ENCODE peak calls at places on chromosomes 6 and 20, in six cellular contexts. Q is stomach, I is ovary, B is transverse colon, T is testis, N is breast epithelium. G is an unnamed sample.

GRCh38 chr6:160005861-160006540 is 37.1 kb downstream of the IGF2R start:
- DNase-seq in Q (no peak), B (no peak), N (no peak), I (peak; percentile 48), T (peak; percentile 73), G (no peak)

GRCh38 chr6:46097381-46097780 is 32.4 kb upstream of the ENPP4 start:
- DNase-seq in T (no peak), I (no peak), B (no peak), Q (no peak), N (no peak), G (no peak)

GRCh38 chr20:3661060-3661820 is 2.0 kb downstream of the GFRA4 start:
- DNase-seq in T (no peak), I (no peak), N (no peak), Q (no peak), B (no peak), G (no peak)

GRCh38 chr6:106599440-106599839 is 29.9 kb downstream of the RTN4IP1 start:
- DNase-seq in I (no peak), N (no peak), T (no peak), B (no peak), Q (no peak), G (no peak)

GRCh38 chr6:105402090-105402980 is 547 bp downstream of the PREP start:
- DNase-seq in I (no peak), N (no peak), B (peak; percentile 29), Q (peak; percentile 36), T (peak; percentile 54), G (no peak)

GRCh38 chr6:30862156-30862875 is 22.0 kb upstream of the DDR1 start:
- DNase-seq in I (no peak), B (no peak), Q (no peak), N (no peak), T (no peak), G (no peak)

GRCh38 chr6:34916348-34916967 is 27.4 kb downstream of the ANKS1A start:
- DNase-seq in B (no peak), T (no peak), Q (no peak), N (no peak), I (no peak), G (no peak)

GRCh38 chr6:71289802-71290175 is 1.2 kb downstream of the OGFRL1 start:
- DNase-seq in Q (no peak), N (no peak), I (no peak), B (no peak), T (no peak), G (no peak)

GRCh38 chr6:37459981-37460800 is 27.2 kb downstream of the CMTR1 start:
- DNase-seq in T (no peak), Q (no peak), B (no peak), I (no peak), N (no peak), G (no peak)

GRCh38 chr6:31568537-31568961 is 3.5 kb upstream of the LTA start:
- DNase-seq in B (peak; percentile 55), N (no peak), T (no peak), Q (no peak), I (no peak), G (no peak)

GRCh38 chr20:38724603-38725457 is 544 bp downstream of the SLC32A1 start:
- DNase-seq in I (no peak), N (no peak), Q (no peak), B (no peak), T (no peak), G (no peak)

GRCh38 chr20:41714030-41714429 is 95.9 kb upstream of the CHD6 start:
- DNase-seq in I (no peak), Q (no peak), B (no peak), T (no peak), N (no peak), G (no peak)

GRCh38 chr6:153126218-153126617 is 4.9 kb downstream of the RGS17 start:
- DNase-seq in I (no peak), T (no peak), B (no peak), Q (no peak), N (no peak), G (no peak)

GRCh38 chr6:41280658-41281057 is 5.8 kb downstream of the TREM1 start:
- DNase-seq in N (no peak), T (no peak), I (no peak), B (no peak), Q (peak; percentile 25), G (no peak)

GRCh38 chr6:114194362-114195343 is 148.2 kb downstream of the HS3ST5 start:
- DNase-seq in Q (peak; percentile 49), B (no peak), N (no peak), I (no peak), T (no peak), G (no peak)

GRCh38 chr6:129795261-129795660 is 65.9 kb downstream of the TMEM244 start:
- DNase-seq in I (no peak), N (no peak), T (peak; percentile 83), B (no peak), Q (no peak), G (no peak)

GRCh38 chr6:89204096-89204495 is 13.1 kb downstream of the GABRR1 start:
- DNase-seq in I (no peak), Q (no peak), B (no peak), N (no peak), T (no peak), G (no peak)

GRCh38 chr6:128370072-128370471 is 150.3 kb downstream of the PTPRK start:
- DNase-seq in I (no peak), T (no peak), B (no peak), N (no peak), Q (no peak), G (no peak)

GRCh38 chr6:26295691-26296555 is 69.1 kb upstream of the BTN3A2 start:
- DNase-seq in I (no peak), N (no peak), Q (peak; percentile 30), T (no peak), B (peak; percentile 27), G (no peak)

DNA sequence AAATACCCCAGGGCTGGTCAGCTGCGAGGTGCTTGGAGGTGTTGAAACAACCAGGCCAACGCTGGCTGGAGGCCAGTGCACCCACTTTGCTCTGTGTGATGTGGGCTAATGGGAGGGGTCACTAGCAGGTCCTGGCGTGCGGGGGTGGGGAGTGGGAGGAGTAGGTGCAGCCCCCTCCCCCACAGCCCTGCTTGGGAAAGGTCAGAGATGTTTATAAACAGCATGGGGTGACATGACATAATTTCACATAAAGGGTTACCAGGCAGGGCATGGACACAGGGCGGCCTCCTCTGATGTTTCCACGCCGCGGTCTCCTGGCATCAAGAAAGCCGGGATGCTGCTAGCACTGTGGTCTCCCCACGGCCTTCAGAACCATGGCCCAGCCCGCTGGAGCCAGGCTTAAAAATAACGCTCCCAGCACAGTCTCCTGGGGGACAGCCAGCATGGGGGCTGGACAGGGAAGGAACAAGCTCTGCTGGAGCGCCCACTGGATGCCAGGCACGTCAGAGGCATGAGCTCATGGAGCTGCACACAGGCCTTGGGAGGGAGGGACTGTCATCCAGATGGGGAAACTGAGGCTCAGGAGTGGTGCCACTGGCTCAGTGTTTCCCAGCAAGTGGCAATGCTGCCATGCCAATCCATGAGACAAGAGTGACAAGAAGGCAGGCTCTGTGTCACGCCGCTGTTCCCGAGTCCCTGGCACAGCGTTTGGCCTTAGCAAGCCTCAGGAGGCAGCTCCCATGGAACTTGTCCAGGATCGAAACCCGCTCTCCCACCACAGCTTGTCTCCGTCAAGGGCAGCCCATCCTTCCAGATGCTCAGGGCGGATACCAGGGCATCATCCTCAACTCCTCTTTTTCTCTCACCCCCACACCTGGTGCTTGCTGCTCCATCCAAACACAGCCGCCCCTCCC is 110.9 kb upstream of the PTPN1 start:
- DNase-seq in Q (peak; percentile 51), B (peak; percentile 45), N (no peak), I (peak; percentile 63), T (peak; percentile 59), G (no peak)
- TF ChIP-seq POLR2A in Q (no peak), B (no peak), N (no peak), I (peak; percentile 7), T (no peak), G (no peak)

GRCh38 chr6:14055541-14055940 is 62.0 kb upstream of the CD83 start:
- DNase-seq in T (no peak), Q (no peak), N (no peak), I (no peak), B (no peak), G (no peak)
- H3K4me3 ChIP-seq in T (no peak overlapping the region), Q (no peak overlapping the region), N (no peak overlapping the region), I (no peak overlapping the region), B (no peak overlapping the region), G (no peak overlapping the region)

GRCh38 chr20:1391640-1392442 is 1.0 kb downstream of the FKBP1A start:
- DNase-seq in T (no peak), Q (no peak), N (no peak), I (no peak), B (no peak), G (no peak)
- TF ChIP-seq POLR2A in T (no peak), Q (no peak), N (no peak), I (no peak), B (no peak), G (no peak)

DNA sequence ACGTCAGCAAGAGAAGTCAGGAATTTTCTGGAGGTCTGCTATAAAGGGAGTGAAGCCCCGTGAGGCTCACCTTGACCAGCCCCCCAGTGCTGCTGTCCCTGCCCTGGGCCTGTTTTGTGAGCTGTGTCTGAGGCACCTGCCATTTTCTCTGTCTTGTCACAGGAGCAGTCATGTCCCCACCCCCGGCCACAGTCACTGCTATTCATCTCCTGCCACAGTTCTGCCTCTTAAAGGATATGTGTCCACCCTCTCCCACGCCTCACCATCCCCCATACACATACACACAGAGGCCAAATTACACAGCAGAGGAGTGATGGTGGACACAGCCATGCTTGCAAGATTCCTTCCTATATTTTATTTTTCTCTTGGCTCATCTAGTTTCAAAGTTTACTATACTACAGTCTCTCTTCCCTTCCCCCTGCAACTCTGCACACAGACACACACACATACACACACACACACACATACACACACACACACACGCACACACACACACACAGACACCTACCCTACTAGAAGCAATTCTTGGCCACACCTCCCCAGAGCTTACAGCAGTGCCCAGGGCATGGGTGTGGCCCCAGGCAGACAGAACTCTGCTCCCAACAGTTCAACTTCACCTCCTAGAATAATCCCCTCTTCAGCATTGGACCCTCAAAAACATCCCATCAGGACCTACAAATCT is 68.7 kb upstream of the TAB2 start:
- DNase-seq in Q (no peak), T (no peak), B (peak; percentile 82), I (no peak), N (no peak), G (no peak)
- H3K4me3 ChIP-seq in Q (no peak overlapping the region), T (no peak overlapping the region), B (no peak overlapping the region), I (no peak overlapping the region), N (no peak overlapping the region), G (no peak overlapping the region)

DNA sequence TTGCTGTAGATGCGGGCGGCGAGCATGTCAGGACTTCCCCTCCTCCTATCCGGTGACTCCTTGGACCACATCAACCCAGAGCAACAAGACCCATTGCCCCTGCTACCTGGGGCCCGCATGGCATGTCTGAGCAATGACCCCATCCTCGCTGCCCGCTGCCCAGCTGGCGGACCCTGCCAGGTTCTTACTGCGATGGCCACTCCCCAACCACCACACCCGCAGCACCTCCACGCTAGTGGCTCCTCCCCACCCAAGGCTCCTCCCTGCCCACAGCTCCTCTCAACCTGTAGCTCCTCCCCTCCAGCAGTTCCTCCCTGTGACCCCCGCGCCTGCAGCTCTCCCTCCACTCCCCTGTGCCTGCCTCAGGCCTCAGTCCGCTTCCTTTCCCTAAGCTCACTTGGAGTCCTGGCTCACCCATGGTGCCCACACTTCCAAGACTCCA is 17.6 kb upstream of the SERPINB9 start:
- DNase-seq in Q (peak; percentile 17), B (no peak), N (no peak), I (no peak), T (no peak), G (no peak)
- TF ChIP-seq POLR2A in Q (no peak), B (no peak), N (no peak), I (no peak), T (no peak), G (no peak)

GRCh38 chr6:164085086-164085485 is 670.6 kb downstream of the QKI start:
- DNase-seq in T (no peak), Q (no peak), I (no peak), N (no peak), B (no peak), G (no peak)
- H3K4me3 ChIP-seq in T (peak overlapping the region; percentile 32), Q (no peak overlapping the region), I (no peak overlapping the region), N (peak overlapping the region; percentile 6), B (no peak overlapping the region), G (no peak overlapping the region)